ENCODE peak calls at places on chromosomes 3 and 15, in nine cellular contexts. T is foreskin fibroblast, U is left colon, H is T-cell, S is A549, Q is posterior cingulate gyrus, O is activated gamma-delta T cell treated with Interleukin-2 at 50 U/mL for 16 hours, N is A172, L is OCI-LY7. K is an unnamed sample.

GRCh38 chr15:68304611-68305337 is 27.2 kb downstream of the FEM1B start:
- DNase-seq in Q (no peak), L (no peak), T (no peak), S (no peak), H (no peak), N (no peak), U (no peak), O (no peak), K (no peak)

GRCh38 chr3:9497821-9498565 is 55.6 kb downstream of the LHFPL4 start:
- DNase-seq in N (peak), S (no peak), H (no peak), L (no peak), Q (no peak), O (no peak), T (peak), U (no peak), K (no peak)

GRCh38 chr15:70604671-70605070 is 158.7 kb downstream of the UACA start:
- DNase-seq in L (no peak), Q (no peak), T (no peak), H (no peak), O (no peak), U (no peak), N (peak), S (no peak), K (no peak)

GRCh38 chr3:52890735-52891134 is 6.6 kb downstream of the STIMATE start:
- DNase-seq in T (peak), H (no peak), U (no peak), S (no peak), N (no peak), Q (no peak), L (no peak), O (no peak), K (no peak)

GRCh38 chr3:177102526-177102925 is 94.8 kb downstream of the TBL1XR1 start:
- DNase-seq in S (no peak), Q (no peak), L (no peak), H (no peak), T (no peak), N (no peak), U (no peak), O (no peak), K (no peak)

GRCh38 chr3:63462732-63463131 is 184.6 kb downstream of the SYNPR start:
- DNase-seq in H (no peak), O (no peak), T (no peak), Q (peak), L (no peak), N (no peak), S (no peak), U (no peak), K (no peak)

GRCh38 chr3:185807455-185808068 is 17.3 kb downstream of the IGF2BP2 start:
- DNase-seq in S (peak), H (no peak), L (no peak), T (peak), N (peak), Q (no peak), U (no peak), O (no peak), K (no peak)

GRCh38 chr15:101033801-101034200 is 114.6 kb downstream of the LRRK1 start:
- DNase-seq in T (no peak), N (no peak), O (no peak), H (no peak), U (no peak), Q (no peak), L (no peak), S (no peak), K (no peak)

GRCh38 chr3:88807471-88808090 is 299.8 kb upstream of the EPHA3 start:
- DNase-seq in L (no peak), U (no peak), S (no peak), Q (no peak), T (peak), O (no peak), H (no peak), N (no peak), K (no peak)

GRCh38 chr3:52533623-52534280 is at the start of gene NT5DC2:
- DNase-seq in T (peak), U (no peak), L (peak), S (peak), O (peak), Q (peak), H (peak), N (peak), K (no peak)

GRCh38 chr3:62372621-62373041 is 719 bp downstream of the FEZF2 start:
- DNase-seq in U (no peak), S (peak), T (no peak), O (no peak), Q (peak), L (no peak), H (no peak), N (no peak), K (no peak)

GRCh38 chr3:113264741-113265140 is 53.4 kb downstream of the BOC start:
- DNase-seq in H (no peak), S (no peak), U (peak), L (no peak), O (no peak), Q (peak), N (no peak), T (no peak), K (no peak)

GRCh38 chr15:38253448-38253847 is 812 bp downstream of the SPRED1 start:
- DNase-seq in U (no peak), Q (no peak), O (no peak), N (peak), S (peak), H (no peak), T (peak), L (peak), K (no peak)

GRCh38 chr15:68218847-68219798 is 10.4 kb downstream of the CLN6 start:
- DNase-seq in T (no peak), U (no peak), L (no peak), S (no peak), O (no peak), N (no peak), H (no peak), Q (peak), K (no peak)

GRCh38 chr3:59791774-59792308 is 742.0 kb upstream of the CFAP20DC start:
- DNase-seq in Q (no peak), H (no peak), N (no peak), O (no peak), T (no peak), U (no peak), S (no peak), L (no peak), K (no peak)

GRCh38 chr3:109098245-109098644 is 19.7 kb downstream of the MORC1 start:
- DNase-seq in H (no peak), N (no peak), O (no peak), U (no peak), T (no peak), L (peak), Q (peak), S (peak), K (no peak)

GRCh38 chr3:50008931-50009330 is 69.0 kb downstream of the RBM6 start:
- DNase-seq in Q (no peak), S (peak), U (no peak), L (no peak), T (peak), N (peak), H (no peak), O (no peak), K (no peak)

GRCh38 chr3:56667973-56668579 is 15.0 kb downstream of the TASOR start:
- DNase-seq in L (no peak), Q (no peak), H (no peak), S (no peak), O (no peak), N (no peak), T (no peak), U (no peak), K (no peak)

GRCh38 chr3:123724306-123724705 is 139.5 kb upstream of the HACD2 start:
- DNase-seq in H (no peak), U (no peak), O (no peak), Q (no peak), L (no peak), N (no peak), T (no peak), S (peak), K (no peak)

GRCh38 chr3:45223889-45224730 is 2.0 kb downstream of the TMEM158 start:
- DNase-seq in L (no peak), N (no peak), O (no peak), H (no peak), S (no peak), Q (no peak), T (no peak), U (no peak), K (no peak)

GRCh38 chr3:59442056-59442455 is 392.2 kb upstream of the CFAP20DC start:
- DNase-seq in H (no peak), N (no peak), L (no peak), T (no peak), O (no peak), Q (no peak), S (no peak), U (no peak), K (no peak)

GRCh38 chr15:76684002-76684401 is 221.1 kb downstream of the SCAPER start:
- DNase-seq in L (no peak), O (no peak), T (no peak), Q (no peak), H (no peak), S (no peak), U (no peak), N (no peak), K (no peak)

GRCh38 chr3:31444220-31445142 is 88.2 kb upstream of the STT3B start:
- DNase-seq in H (no peak), T (no peak), N (no peak), U (no peak), Q (no peak), S (no peak), O (no peak), L (no peak), K (no peak)

GRCh38 chr15:77944002-77944867 is 133.3 kb downstream of the TBC1D2B start:
- DNase-seq in N (no peak), S (peak), O (no peak), T (peak), H (peak), L (peak), Q (peak), U (peak), K (no peak)

GRCh38 chr3:124168271-124168670 is 176.3 kb upstream of the ROPN1 start:
- DNase-seq in S (no peak), U (no peak), H (no peak), O (no peak), Q (no peak), L (no peak), N (no peak), T (no peak), K (no peak)